ENCODE peak calls at places on chromosome 9, in five cellular contexts. E is esophagus squamous epithelium, G is DMS153, U is left ventricle myocardium inferior, O is NCI-H1417. R is an unnamed sample.

GRCh38 chr9:77820293-77820954 is 172.3 kb upstream of the GNA14 start:
- DNase-seq in E (no peak), G (no peak), U (no peak), O (no peak), R (no peak)

GRCh38 chr9:123933401-123933800 is 3.5 kb upstream of the DENND1A start:
- DNase-seq in E (no peak), G (no peak), U (no peak), O (no peak), R (no peak)

GRCh38 chr9:78221425-78221824 is 14.4 kb upstream of the CEP78 start:
- DNase-seq in E (no peak), G (no peak), U (no peak), O (no peak), R (no peak)

GRCh38 chr9:128383791-128384190 is 12.6 kb downstream of the URM1 start:
- DNase-seq in E (no peak), G (no peak), U (no peak), O (no peak), R (no peak)

GRCh38 chr9:37908283-37908682 is 4.4 kb upstream of the SLC25A51 start:
- DNase-seq in E (no peak), G (no peak), U (no peak), O (no peak), R (no peak)

GRCh38 chr9:3191715-3192114 is 334.1 kb downstream of the RFX3 start:
- DNase-seq in E (no peak), G (no peak), U (no peak), O (peak), R (no peak)

GRCh38 chr9:97908736-97909135 is 13.6 kb downstream of the TRMO start:
- DNase-seq in E (no peak), G (no peak), U (no peak), O (no peak), R (no peak)

GRCh38 chr9:124697326-124698200 is 73.5 kb downstream of the NR6A1 start:
- DNase-seq in E (no peak), G (no peak), U (no peak), O (no peak), R (no peak)

GRCh38 chr9:122392284-122392683 is 21.5 kb downstream of the PTGS1 start:
- DNase-seq in E (no peak), G (no peak), U (no peak), O (no peak), R (no peak)

GRCh38 chr9:4084440-4084818 is 215.4 kb downstream of the GLIS3 start:
- DNase-seq in E (no peak), G (no peak), U (peak), O (no peak), R (peak)

GRCh38 chr9:121246821-121247511 is 21.0 kb upstream of the GSN start:
- DNase-seq in E (no peak), G (no peak), U (no peak), O (no peak), R (no peak)

GRCh38 chr9:4955836-4956235 is 29.2 kb upstream of the JAK2 start:
- DNase-seq in E (no peak), G (no peak), U (no peak), O (no peak), R (no peak)

GRCh38 chr9:92097997-92098482 is 17.2 kb downstream of the SPTLC1 start:
- DNase-seq in E (no peak), G (no peak), U (peak), O (no peak), R (peak)

GRCh38 chr9:38309324-38310195 is 82.9 kb upstream of the ALDH1B1 start:
- DNase-seq in E (no peak), G (no peak), U (no peak), O (no peak), R (no peak)

GRCh38 chr9:93171261-93171660 is 12.7 kb upstream of the WNK2 start:
- DNase-seq in E (no peak), G (no peak), U (no peak), O (no peak), R (no peak)